ENCODE peak calls at places on chromosome 2, in eight cellular contexts. X is hepatocyte, N is HCT116, D is GM23338, Q is PC-3, G is Karpas-422, U is PC-9, M is OCI-LY7. O is an unnamed sample. For H3K9me2, the result is how much of the 10 kb centered on the place peaks cover.

GRCh38 chr2:239687441-239687840 is 286.6 kb upstream of the HDAC4 start:
- DNase-seq in Q (no peak), G (no peak), U (no peak), D (no peak), X (no peak), N (no peak), M (no peak), O (no peak)

GRCh38 chr2:235106874-235107639 is 155.2 kb downstream of the SH3BP4 start:
- DNase-seq in N (peak), M (peak), Q (peak), D (peak), U (peak), X (peak), G (peak), O (peak)

GRCh38 chr2:191347881-191348280 is 102.7 kb downstream of the MYO1B start:
- DNase-seq in D (no peak), U (no peak), X (no peak), G (no peak), N (no peak), M (no peak), Q (peak), O (peak)

GRCh38 chr2:223465793-223466192 is 136.4 kb downstream of the SCG2 start:
- DNase-seq in N (no peak), Q (peak), U (peak), G (no peak), X (peak), D (no peak), M (no peak), O (peak)

GRCh38 chr2:64230540-64230939 is 86.3 kb upstream of the PELI1 start:
- DNase-seq in X (no peak), N (no peak), D (no peak), Q (no peak), G (no peak), U (no peak), M (no peak), O (peak)

GRCh38 chr2:179646173-179646762 is 215.1 kb downstream of the ZNF385B start:
- DNase-seq in Q (no peak), U (no peak), M (no peak), X (no peak), D (no peak), N (no peak), G (no peak), O (no peak)

GRCh38 chr2:205644018-205644417 is 38.3 kb upstream of the NRP2 start:
- DNase-seq in M (no peak), X (no peak), D (no peak), U (no peak), G (no peak), N (no peak), Q (peak), O (peak)

GRCh38 chr2:235142588-235142987 is 190.8 kb downstream of the SH3BP4 start:
- DNase-seq in M (no peak), Q (no peak), D (no peak), U (no peak), X (peak), N (no peak), G (no peak), O (no peak)

GRCh38 chr2:217756375-217757107 is 246.3 kb downstream of the TNS1 start:
- DNase-seq in D (peak), X (peak), Q (peak), U (peak), G (peak), N (peak), M (peak), O (peak)

GRCh38 chr2:55097462-55098410 is 47.5 kb upstream of the RTN4 start:
- DNase-seq in X (peak), D (no peak), M (no peak), Q (no peak), U (peak), G (no peak), N (no peak), O (peak)

GRCh38 chr2:199160677-199161465 is 296.9 kb downstream of the SATB2 start:
- DNase-seq in M (no peak), N (no peak), X (no peak), D (no peak), U (no peak), G (no peak), Q (peak), O (peak)

GRCh38 chr2:175837046-175837445 is 165.0 kb downstream of the LNPK start:
- DNase-seq in U (no peak), M (no peak), X (peak), G (no peak), Q (peak), N (no peak), D (no peak), O (peak)

GRCh38 chr2:68974946-68975665 is 670 bp downstream of the GKN1 start:
- DNase-seq in G (no peak), X (no peak), D (no peak), U (no peak), Q (no peak), M (no peak), N (no peak), O (peak)

GRCh38 chr2:71725836-71726235 is 272.5 kb downstream of the DYSF start:
- DNase-seq in X (no peak), U (no peak), D (no peak), N (no peak), Q (no peak), M (no peak), G (no peak), O (no peak)

GRCh38 chr2:10449481-10449831 is 1.3 kb upstream of the ODC1 start:
- DNase-seq in M (no peak), Q (no peak), D (no peak), G (no peak), X (no peak), N (no peak), U (no peak), O (no peak)

GRCh38 chr2:42102606-42103450 is 55.0 kb downstream of the PKDCC start:
- DNase-seq in G (no peak), N (no peak), X (peak), U (peak), M (no peak), D (peak), Q (no peak), O (no peak)

GRCh38 chr2:233288663-233289062 is 19.0 kb upstream of the SAG start:
- DNase-seq in D (no peak), X (no peak), M (no peak), U (no peak), N (no peak), Q (no peak), G (no peak), O (no peak)

GRCh38 chr2:204078003-204078698 is 141.6 kb downstream of the ICOS start:
- DNase-seq in X (no peak), U (no peak), N (no peak), M (no peak), Q (no peak), D (no peak), G (no peak), O (no peak)

GRCh38 chr2:15367715-15368114 is 193.4 kb downstream of the NBAS start:
- DNase-seq in D (no peak), G (no peak), U (no peak), M (no peak), X (no peak), Q (no peak), N (no peak), O (no peak)

GRCh38 chr2:5897249-5897648 is 205.1 kb downstream of the SOX11 start:
- DNase-seq in D (no peak), U (no peak), N (no peak), Q (no peak), G (no peak), M (no peak), X (no peak), O (no peak)

GRCh38 chr2:163563336-163563735 is 172.5 kb downstream of the FIGN start:
- DNase-seq in G (no peak), D (no peak), N (no peak), X (no peak), Q (peak), U (no peak), M (no peak), O (no peak)

GRCh38 chr2:221750317-221750716 is 178.2 kb upstream of the EPHA4 start:
- DNase-seq in X (peak), Q (no peak), U (no peak), N (no peak), D (no peak), G (no peak), M (no peak), O (peak)

GRCh38 chr2:30511122-30512083 is 64.4 kb downstream of the LCLAT1 start:
- DNase-seq in D (peak), U (peak), G (peak), X (peak), Q (peak), N (peak), M (no peak), O (peak)

GRCh38 chr2:31302940-31303563 is 69.1 kb downstream of the EHD3 start:
- DNase-seq in N (no peak), U (no peak), M (no peak), D (no peak), G (no peak), Q (no peak), X (no peak), O (no peak)

GRCh38 chr2:229642371-229642770 is 72.0 kb downstream of the DNER start:
- DNase-seq in Q (peak), N (peak), G (no peak), U (peak), M (no peak), D (no peak), X (no peak), O (no peak)

DNA sequence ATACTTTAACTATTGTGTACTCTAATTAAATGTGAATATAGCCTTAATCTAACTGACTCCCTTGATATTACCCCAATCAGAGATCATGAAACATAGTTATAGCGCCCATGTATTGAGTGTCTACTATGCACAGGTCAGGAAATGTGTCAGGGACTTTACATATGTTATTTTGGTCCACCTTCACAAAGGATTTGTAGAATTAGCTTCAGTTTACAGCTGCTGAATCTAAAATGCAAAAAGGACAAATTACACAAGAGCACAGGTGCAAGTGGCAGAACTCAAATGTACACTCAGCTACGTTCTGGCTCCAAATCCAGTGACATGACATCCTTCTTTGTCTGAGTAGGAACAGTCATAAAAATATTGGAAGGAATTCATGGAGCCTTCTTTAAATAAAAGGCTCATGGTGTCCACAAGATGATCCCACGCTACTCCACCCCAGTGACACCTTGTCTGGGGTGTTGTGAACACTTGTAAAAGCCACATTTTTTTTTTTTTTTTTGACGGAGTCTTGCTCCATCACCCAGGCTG is 38.8 kb upstream of the ATL2 start:
- DNase-seq in M (peak), G (peak), D (no peak), N (no peak), U (no peak), Q (no peak), X (no peak), O (no peak)
- H3K27ac ChIP-seq in M (peak), G (peak), D (no peak), N (no peak), U (no peak), Q (no peak), X (no peak), O (no peak)

DNA sequence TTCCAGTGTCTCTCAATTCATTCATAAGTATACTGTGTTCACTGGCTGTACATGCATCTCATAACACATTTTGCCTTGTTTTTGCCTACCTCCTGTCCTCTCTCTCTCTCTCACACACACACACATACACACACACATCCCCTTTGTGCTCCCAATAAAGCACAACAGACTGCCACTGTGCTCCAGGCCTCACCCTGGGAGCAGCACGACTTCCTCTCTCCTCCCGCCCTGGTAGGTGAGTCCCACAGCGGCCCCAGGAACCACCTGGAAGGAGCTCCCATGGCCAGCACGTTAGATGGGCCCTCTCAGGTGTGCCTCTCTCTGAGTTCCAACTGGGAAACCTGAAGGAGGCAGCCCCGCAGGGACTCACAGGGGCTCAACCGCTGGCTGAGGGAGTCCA is 65.4 kb downstream of the MARCHF4 start:
- DNase-seq in X (no peak), M (no peak), D (peak), N (no peak), U (no peak), G (no peak), Q (no peak), O (no peak)
- H3K9me2 ChIP-seq in X (under half), M (under half), D (under half), N (under half), U (under half), G (under half), Q (under half), O (under half)

GRCh38 chr2:157501026-157501425 is 57.1 kb upstream of the CYTIP start:
- DNase-seq in N (no peak), X (no peak), M (no peak), D (no peak), Q (no peak), U (no peak), G (no peak), O (no peak)
- H3K27ac ChIP-seq in N (no peak), X (no peak), M (no peak), D (no peak), Q (no peak), U (no peak), G (no peak), O (no peak)

GRCh38 chr2:98807221-98807620 is 76.3 kb upstream of the MGAT4A start:
- DNase-seq in G (no peak), N (no peak), X (no peak), D (no peak), Q (peak), U (no peak), M (no peak), O (no peak)

GRCh38 chr2:98808546-98808945 is 77.6 kb upstream of the MGAT4A start:
- DNase-seq in G (no peak), Q (no peak), U (no peak), N (no peak), M (no peak), D (no peak), X (no peak), O (no peak)

GRCh38 chr2:98809878-98810587 is 79.1 kb upstream of the MGAT4A start:
- DNase-seq in X (no peak), Q (no peak), U (no peak), M (no peak), N (no peak), G (no peak), D (no peak), O (no peak)

GRCh38 chr2:98809116-98809515 is 78.2 kb upstream of the MGAT4A start:
- DNase-seq in G (no peak), Q (no peak), U (no peak), X (no peak), N (no peak), M (no peak), D (no peak), O (no peak)

DNA sequence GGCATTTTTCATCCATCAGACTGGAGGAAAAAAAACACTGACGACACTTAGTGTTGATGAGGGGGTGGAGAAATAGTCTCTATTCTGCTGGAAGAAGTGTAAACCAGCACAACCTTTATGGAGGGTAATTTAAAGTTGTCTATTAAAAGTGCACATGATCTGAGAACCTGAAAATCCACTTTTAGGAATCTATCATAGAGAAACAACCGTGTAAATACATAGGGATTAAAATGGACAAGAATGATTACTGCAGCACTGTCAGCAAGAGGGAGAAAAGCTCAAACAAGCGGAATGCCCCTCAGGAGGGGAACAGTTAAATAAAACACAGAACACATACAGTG is 79.6 kb upstream of the MGAT4A start:
- DNase-seq in N (no peak), X (no peak), U (no peak), D (no peak), Q (no peak), M (no peak), G (no peak), O (no peak)
- H3K9me2 ChIP-seq in N (under half), X (under half), U (under half), D (under half), Q (under half), M (under half), G (under half), O (under half)